ENCODE peak calls at places on chromosomes 6 and 20, in eight cellular contexts. K is foreskin keratinocyte, U is glutamatergic neuron, B is endodermal cell, A is tibial nerve, T is tibial artery, S is lung, M is transverse colon. Y is an unnamed sample.
A peak's percentile ranks its signal among the peaks of the same experiment; 100 is the strongest.

GRCh38 chr20:24764027-24764797 is 184.9 kb upstream of the CST7 start:
- DNase-seq in M (no peak), S (no peak), B (peak; percentile 26), U (no peak), T (no peak), A (no peak), K (no peak), Y (no peak)

GRCh38 chr20:45985573-45985972 is 13.6 kb upstream of the ZNF335 start:
- DNase-seq in K (no peak), U (peak; percentile 56), T (no peak), M (no peak), S (no peak), B (peak; percentile 55), A (no peak), Y (no peak)

GRCh38 chr6:156827382-156827781 is 50.2 kb downstream of the ARID1B start:
- DNase-seq in T (no peak), S (no peak), M (no peak), U (no peak), A (no peak), K (no peak), B (no peak), Y (no peak)

GRCh38 chr6:158206740-158207451 is 38.7 kb downstream of the GTF2H5 start:
- DNase-seq in M (no peak), S (no peak), K (no peak), T (no peak), A (no peak), U (no peak), B (no peak), Y (no peak)

GRCh38 chr6:35381132-35381531 is 38.8 kb downstream of the PPARD start:
- DNase-seq in B (no peak), A (no peak), S (no peak), K (no peak), M (no peak), U (no peak), T (no peak), Y (no peak)

GRCh38 chr6:42162384-42162783 is 10.8 kb upstream of the GUCA1A start:
- DNase-seq in T (no peak), A (no peak), U (no peak), S (no peak), M (no peak), B (peak; percentile 78), K (no peak), Y (no peak)

GRCh38 chr6:125511809-125512341 is 210.1 kb upstream of the HDDC2 start:
- DNase-seq in U (no peak), A (no peak), B (no peak), S (no peak), T (no peak), M (no peak), K (no peak), Y (no peak)

GRCh38 chr6:46137387-46137786 is 7.6 kb downstream of the ENPP4 start:
- DNase-seq in B (no peak), T (no peak), U (no peak), A (no peak), S (no peak), K (no peak), M (no peak), Y (no peak)

GRCh38 chr20:10898555-10898954 is 224.8 kb upstream of the JAG1 start:
- DNase-seq in U (no peak), B (no peak), K (no peak), T (no peak), A (no peak), S (no peak), M (no peak), Y (no peak)

DNA sequence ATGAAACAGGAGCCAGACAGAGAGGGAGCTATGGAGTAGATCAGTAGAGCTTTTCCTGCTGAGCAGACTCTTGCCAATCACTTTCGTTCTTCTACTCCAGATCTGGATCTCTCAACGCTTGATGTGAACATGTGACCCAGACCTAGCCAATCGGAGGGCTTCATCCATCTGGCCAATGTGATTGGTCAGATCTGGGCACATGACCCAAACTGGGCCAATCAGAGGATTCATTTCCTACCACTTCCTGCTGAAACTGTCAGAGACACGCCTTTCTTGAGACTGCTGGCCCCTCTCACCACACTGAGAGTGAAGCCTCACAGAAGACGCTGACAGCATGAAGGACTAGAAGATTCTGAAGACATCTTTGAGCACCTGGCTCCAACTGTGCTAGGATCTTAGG is 44.2 kb upstream of the ZMYND8 start:
- DNase-seq in K (no peak), U (no peak), T (no peak), B (peak; percentile 59), M (no peak), S (no peak), A (no peak), Y (no peak)
- TF ChIP-seq CTCF in K (no peak), U (no peak), T (no peak), B (no peak), M (no peak), S (no peak), A (no peak), Y (no peak)

GRCh38 chr6:95366414-95366813 is 210.9 kb upstream of the MANEA start:
- DNase-seq in A (no peak), T (no peak), B (no peak), U (no peak), M (no peak), K (no peak), S (no peak), Y (no peak)

GRCh38 chr6:95365454-95365853 is 211.9 kb upstream of the MANEA start:
- DNase-seq in U (no peak), M (no peak), B (peak; percentile 54), A (no peak), S (no peak), T (no peak), K (no peak), Y (no peak)

DNA sequence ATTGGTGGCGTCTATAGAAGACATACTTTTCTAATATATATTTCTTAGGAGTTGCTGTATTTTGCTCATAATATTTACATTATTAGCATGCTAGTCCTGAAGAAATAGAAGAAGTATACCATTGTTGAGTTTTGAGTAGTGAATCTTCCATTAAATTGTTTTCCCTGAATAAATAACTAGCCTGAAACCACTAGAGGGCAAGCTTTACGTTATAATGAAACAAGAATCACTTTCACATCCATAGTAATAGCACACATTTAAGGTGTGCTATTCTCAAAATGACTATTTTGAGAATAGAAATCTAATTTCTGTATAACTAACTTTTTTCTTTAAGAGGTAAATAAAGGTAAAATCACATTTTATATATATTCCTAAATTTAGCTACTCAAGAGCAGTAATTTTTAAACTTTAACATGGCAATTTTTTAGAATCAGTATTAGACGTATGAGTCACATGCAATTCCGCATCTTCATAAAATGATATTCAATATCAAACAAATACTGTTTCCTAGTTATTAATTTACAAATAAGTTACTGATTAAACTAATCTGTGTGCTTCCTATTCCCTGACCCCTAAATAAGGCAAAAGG is 213.2 kb upstream of the MANEA start:
- DNase-seq in A (no peak), K (no peak), S (no peak), M (no peak), T (no peak), B (no peak), U (no peak), Y (no peak)
- TF ChIP-seq CTCF in A (peak; percentile 38), K (peak; percentile 65), S (no peak), M (peak; percentile 28), T (no peak), B (peak; percentile 79), U (peak; percentile 49), Y (peak; percentile 42)

GRCh38 chr6:112298021-112298745 is 43.8 kb upstream of the LAMA4 start:
- DNase-seq in T (no peak), A (no peak), U (no peak), K (no peak), B (no peak), M (no peak), S (no peak), Y (no peak)

GRCh38 chr6:112298816-112299281 is 44.5 kb upstream of the LAMA4 start:
- DNase-seq in M (no peak), T (no peak), S (no peak), K (peak; percentile 86), B (no peak), A (no peak), U (no peak), Y (no peak)

GRCh38 chr6:112300888-112301287 is 46.2 kb upstream of the RFPL4B start:
- DNase-seq in S (no peak), U (no peak), T (no peak), K (no peak), B (no peak), A (no peak), M (no peak), Y (no peak)

GRCh38 chr6:112296694-112297093 is 42.3 kb upstream of the LAMA4 start:
- DNase-seq in K (no peak), T (no peak), B (no peak), A (no peak), M (no peak), S (no peak), U (no peak), Y (no peak)

DNA sequence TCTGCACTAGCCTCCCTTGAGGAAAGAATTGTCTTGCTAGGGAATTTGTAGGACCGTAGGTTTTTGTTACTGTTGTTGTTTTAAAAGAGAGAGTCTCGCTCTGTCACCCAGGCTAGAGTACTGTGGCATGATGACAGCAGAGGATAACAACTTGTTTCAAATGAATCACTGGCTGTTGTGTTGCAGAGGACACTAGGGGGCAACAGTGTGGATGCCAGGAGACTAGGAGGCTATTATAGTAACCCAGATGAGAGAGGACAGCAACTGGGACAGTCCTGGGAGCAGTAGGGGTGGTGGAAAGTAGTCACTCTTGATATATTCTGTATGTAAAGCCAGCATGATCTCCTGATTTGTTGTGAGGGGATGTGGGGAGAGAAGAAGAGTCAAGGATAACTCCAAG is 41.8 kb upstream of the LAMA4 start:
- DNase-seq in S (no peak), K (no peak), M (no peak), B (peak; percentile 84), T (no peak), U (no peak), A (no peak), Y (peak; percentile 39)
- TF ChIP-seq CTCF in S (no peak), K (peak; percentile 61), M (peak; percentile 19), B (peak; percentile 83), T (no peak), U (no peak), A (peak; percentile 40), Y (no peak)

GRCh38 chr20:58871533-58872102 is 19.1 kb downstream of the GNAS start:
- DNase-seq in A (no peak), K (no peak), B (no peak), T (no peak), U (no peak), S (no peak), M (no peak), Y (no peak)

GRCh38 chr20:58869662-58870227 is 17.2 kb downstream of the GNAS start:
- DNase-seq in A (no peak), T (no peak), M (no peak), B (peak; percentile 64), S (no peak), U (peak; percentile 34), K (no peak), Y (no peak)

GRCh38 chr20:58870293-58871014 is 17.9 kb downstream of the GNAS start:
- DNase-seq in S (peak; percentile 71), K (no peak), A (no peak), T (peak; percentile 45), B (peak; percentile 92), M (peak; percentile 75), U (peak; percentile 81), Y (peak; percentile 87)

GRCh38 chr20:58867211-58867610 is 14.7 kb downstream of the GNAS start:
- DNase-seq in U (no peak), B (no peak), T (no peak), M (no peak), A (no peak), S (no peak), K (no peak), Y (no peak)

DNA sequence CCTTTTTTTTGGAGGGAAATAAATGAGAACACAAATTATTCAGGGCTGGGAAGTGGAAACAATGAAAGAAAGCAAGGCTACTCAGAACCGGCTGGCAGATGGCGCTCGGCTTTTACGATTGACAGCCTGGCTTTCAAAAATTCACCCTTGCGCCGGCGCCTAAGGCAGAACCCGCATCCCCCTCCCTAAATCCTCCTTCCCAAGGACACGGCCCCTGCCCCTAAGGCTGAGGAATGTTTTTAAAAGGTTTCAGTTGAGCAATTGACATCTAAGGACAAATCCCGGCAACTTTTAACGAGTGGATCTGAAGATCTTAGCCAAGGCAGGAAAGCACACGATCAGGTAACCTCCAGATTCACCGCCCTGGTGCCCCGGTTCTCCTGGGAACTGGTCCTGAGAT is 16.3 kb downstream of the GNAS start:
- DNase-seq in U (peak; percentile 68), B (peak; percentile 63), T (no peak), S (no peak), M (no peak), K (no peak), A (no peak), Y (no peak)
- TF ChIP-seq CTCF in U (no peak), B (peak; percentile 54), T (no peak), S (no peak), M (no peak), K (peak; percentile 63), A (peak; percentile 16), Y (no peak)

Y was measured in endothelial cell.